ENCODE peak calls at places on chromosomes 7 and 10, in five cellular contexts. L is H9, B is GM23248, X is aorta, O is mesendoderm. S is an unnamed sample. For H3K4me1, the result is how much of the 10 kb centered on the place peaks cover.

GRCh38 chr10:101814466-101815041 is 3.7 kb downstream of the OGA start:
- DNase-seq in L (no peak), O (no peak), B (peak), X (no peak), S (no peak)

GRCh38 chr10:77666821-77667220 is 29.2 kb upstream of the KCNMA1 start:
- DNase-seq in B (peak), O (no peak), X (no peak), L (no peak), S (no peak)

GRCh38 chr10:44853148-44853734 is 57.9 kb upstream of the TMEM72 start:
- DNase-seq in B (peak), X (no peak), L (no peak), O (no peak), S (no peak)

GRCh38 chr10:5596611-5597341 is 69.6 kb downstream of the ASB13 start:
- DNase-seq in O (no peak), X (peak), B (peak), L (no peak), S (no peak)

GRCh38 chr10:1152386-1153252 is 96.4 kb downstream of the WDR37 start:
- DNase-seq in O (no peak), B (peak), L (no peak), X (no peak), S (no peak)

GRCh38 chr10:94644352-94644751 is 39.2 kb upstream of the CYP2C18 start:
- DNase-seq in O (no peak), B (no peak), X (no peak), L (no peak), S (no peak)

GRCh38 chr10:58775960-58776574 is 263.4 kb downstream of the BICC1 start:
- DNase-seq in B (peak), X (no peak), O (peak), L (no peak), S (no peak)

GRCh38 chr10:28681928-28682750 is 4.8 kb downstream of the BAMBI start:
- DNase-seq in B (no peak), O (no peak), X (no peak), L (no peak), S (no peak)

GRCh38 chr10:67815571-67816059 is 22.4 kb downstream of the DNAJC12 start:
- DNase-seq in O (no peak), X (no peak), L (no peak), B (no peak), S (no peak)

GRCh38 chr7:105877736-105878135 is 1.3 kb upstream of the ATXN7L1 start:
- DNase-seq in X (no peak), B (peak), L (no peak), O (no peak), S (no peak)

GRCh38 chr7:151714201-151714600 is 162.7 kb downstream of the PRKAG2 start:
- DNase-seq in L (no peak), X (no peak), O (no peak), B (no peak), S (no peak)

GRCh38 chr10:8369666-8370065 is 315.2 kb downstream of the GATA3 start:
- DNase-seq in B (no peak), X (no peak), O (no peak), L (no peak), S (no peak)

GRCh38 chr7:28808786-28809533 is 149.2 kb downstream of the TRIL start:
- DNase-seq in X (peak), B (peak), L (peak), O (peak), S (no peak)

GRCh38 chr7:32860096-32860495 is 31.5 kb downstream of the KBTBD2 start:
- DNase-seq in O (no peak), X (no peak), L (no peak), B (no peak), S (no peak)

GRCh38 chr7:140526901-140527664 is 47.8 kb upstream of the MKRN1 start:
- DNase-seq in O (no peak), L (peak), B (no peak), X (no peak), S (no peak)

GRCh38 chr10:31707578-31708411 is 220.8 kb downstream of the ARHGAP12 start:
- DNase-seq in L (peak), B (peak), X (peak), O (peak), S (no peak)

GRCh38 chr10:25849268-25849667 is 84.8 kb upstream of the MYO3A start:
- DNase-seq in L (no peak), O (no peak), B (no peak), X (no peak), S (no peak)

GRCh38 chr7:123184271-123184670 is 15.5 kb downstream of the SLC13A1 start:
- DNase-seq in X (no peak), L (no peak), B (no peak), O (no peak), S (no peak)

GRCh38 chr10:21926949-21927348 is 76.6 kb downstream of the DNAJC1 start:
- DNase-seq in B (peak), L (no peak), X (no peak), O (peak), S (peak)

GRCh38 chr7:129724796-129725195 is 113.3 kb downstream of the NRF1 start:
- DNase-seq in L (no peak), X (no peak), B (no peak), O (no peak), S (no peak)

GRCh38 chr10:122494173-122494820 is 32.9 kb downstream of the HTRA1 start:
- DNase-seq in O (no peak), L (no peak), X (no peak), B (no peak), S (peak)

GRCh38 chr10:32153931-32154330 is 97.7 kb upstream of the KIF5B start:
- DNase-seq in X (no peak), B (no peak), L (no peak), O (no peak), S (no peak)

GRCh38 chr10:17144757-17145156 is 15.1 kb upstream of the CUBN start:
- DNase-seq in B (peak), O (no peak), L (no peak), X (no peak), S (no peak)

GRCh38 chr7:99267530-99268360 is 4.9 kb upstream of the MYH16 start:
- DNase-seq in L (no peak), O (no peak), B (peak), X (peak), S (peak)

GRCh38 chr7:157446322-157446721 is 109.5 kb downstream of the DNAJB6 start:
- DNase-seq in O (no peak), B (no peak), L (no peak), X (peak), S (peak)

GRCh38 chr7:98175260-98175604 is 36.0 kb upstream of the BHLHA15 start:
- DNase-seq in L (no peak), B (no peak), O (no peak), X (no peak), S (no peak)

GRCh38 chr7:128777156-128778123 is 1.8 kb upstream of the OPN1SW start:
- DNase-seq in X (no peak), L (no peak), O (no peak), B (peak), S (no peak)

GRCh38 chr7:142172932-142173331 is 61.4 kb downstream of the MGAM2 start:
- DNase-seq in X (no peak), L (no peak), O (peak), B (no peak), S (no peak)

DNA sequence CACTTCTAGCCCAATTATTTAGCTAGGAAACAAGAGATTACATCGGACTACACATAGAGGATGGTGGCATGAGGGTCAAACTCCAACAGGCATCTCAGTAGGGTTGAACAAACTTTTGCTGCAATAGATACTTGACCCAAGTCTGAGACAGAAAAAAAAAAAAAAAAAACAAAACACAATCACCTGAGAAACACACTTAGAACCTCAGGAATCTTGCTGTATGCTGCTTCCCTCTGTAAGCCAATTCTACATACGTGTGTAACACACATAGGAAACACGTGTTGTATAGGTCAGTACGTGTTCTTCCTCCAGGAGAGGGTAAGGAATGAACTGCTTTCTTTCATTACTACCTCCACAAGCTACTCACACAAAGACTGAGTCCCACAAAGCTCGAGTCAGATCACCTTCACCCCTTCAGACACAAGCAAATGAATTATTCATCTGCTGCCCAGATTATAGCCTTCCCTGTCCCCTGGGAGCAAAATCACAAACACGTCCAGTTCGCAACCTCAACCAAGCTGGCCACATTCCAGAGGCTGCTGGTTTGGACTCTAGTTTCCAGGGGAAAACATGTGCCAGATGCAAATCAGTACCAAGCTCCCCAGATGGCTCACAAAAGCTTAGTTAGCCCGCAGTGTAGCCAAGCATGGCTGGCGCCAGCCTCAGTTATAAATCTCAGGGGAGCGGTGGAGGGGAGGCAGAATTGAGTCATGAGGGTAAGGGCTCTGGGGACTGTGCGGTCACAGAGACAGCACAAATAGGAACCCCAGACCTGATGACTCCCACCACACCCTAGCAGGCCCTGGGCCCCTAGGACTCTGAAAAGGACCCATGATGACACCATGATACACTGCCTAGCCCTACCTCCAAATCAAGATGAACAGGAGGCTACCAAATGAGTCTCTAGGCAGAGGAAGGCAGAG is 15.1 kb downstream of the PSAP start:
- DNase-seq in B (peak), L (no peak), O (no peak), X (peak), S (no peak)
- H3K4me1 ChIP-seq in B (half or more), L (under half), O (under half), X (under half), S (under half)

DNA sequence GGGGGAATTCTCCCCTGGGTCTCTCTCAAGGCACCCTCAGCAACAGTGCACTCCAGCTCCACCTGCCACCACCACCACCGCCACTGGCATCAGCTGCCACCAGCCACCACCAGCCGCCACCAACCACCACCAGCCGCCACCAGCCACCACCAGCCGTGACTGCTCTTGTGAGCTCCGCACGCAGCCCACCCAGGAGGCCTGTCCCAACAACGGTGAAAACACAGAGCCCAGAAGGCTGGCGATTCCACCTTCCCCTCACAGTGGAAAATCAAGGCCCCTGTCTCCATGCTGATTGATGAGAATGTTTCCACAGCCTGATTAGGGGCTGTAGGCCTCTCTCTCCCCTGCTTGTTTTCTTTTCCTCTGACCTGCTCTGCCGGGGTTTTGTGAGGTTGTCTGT is 41.1 kb downstream of the COBL start:
- DNase-seq in O (no peak), X (no peak), B (no peak), L (no peak), S (no peak)
- H3K27ac ChIP-seq in O (no peak), X (no peak), B (no peak), L (no peak), S (no peak)

DNA sequence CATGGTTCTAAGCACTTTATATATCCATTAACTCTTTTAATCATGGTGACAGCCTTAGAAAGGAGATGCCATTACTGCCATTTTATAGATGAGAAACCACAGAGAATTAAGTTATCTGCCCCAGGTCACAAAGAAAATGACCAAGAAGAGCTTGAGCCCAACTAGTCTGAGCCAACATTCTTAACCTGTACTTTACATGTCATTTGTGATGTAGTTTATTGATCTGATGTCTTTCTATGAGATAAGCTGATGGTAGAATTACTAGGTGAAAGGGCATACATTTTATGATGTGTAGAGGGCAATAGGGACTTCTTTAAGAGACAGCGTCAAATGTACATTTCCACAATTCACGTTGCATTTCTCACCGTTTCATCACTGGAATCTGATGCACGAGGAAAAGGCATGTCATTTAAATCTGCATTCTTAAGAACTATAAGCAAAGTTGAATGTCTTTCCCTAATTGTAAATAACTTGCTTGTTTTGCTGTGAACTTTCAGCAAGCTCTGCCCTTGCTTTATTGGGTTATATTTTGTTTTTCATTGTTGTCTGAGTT is 11.3 kb downstream of the ACSL5 start:
- DNase-seq in O (no peak), B (no peak), L (no peak), X (no peak), S (no peak)
- H3K4me1 ChIP-seq in O (under half), B (under half), L (under half), X (under half), S (under half)

DNA sequence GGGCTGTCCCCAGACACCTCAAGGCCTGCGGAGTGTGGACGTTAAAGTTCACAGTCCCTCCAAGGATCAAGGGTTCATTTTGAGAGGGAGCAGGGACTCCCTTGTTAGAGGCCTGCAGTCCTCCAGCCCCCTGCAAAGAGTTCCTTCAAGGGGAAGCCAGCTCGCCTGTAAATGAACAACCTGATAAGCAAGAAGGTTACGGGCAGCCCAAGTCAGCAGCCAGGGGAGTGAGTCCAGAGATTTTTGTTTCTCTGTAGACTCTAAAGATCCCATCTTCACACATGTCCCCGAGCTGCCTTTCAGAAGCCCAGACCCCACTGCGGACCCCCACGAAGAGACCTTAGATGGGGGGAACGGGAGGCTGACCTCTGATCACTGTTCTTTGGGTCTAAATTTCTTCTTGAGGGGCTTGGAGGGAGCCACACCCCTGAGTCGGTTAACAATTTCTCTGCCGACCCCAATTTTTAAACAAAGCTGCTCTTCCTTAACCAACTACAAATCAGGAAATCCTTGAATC is 128.7 kb downstream of the VIPR2 start:
- DNase-seq in L (no peak), B (no peak), X (no peak), O (no peak), S (no peak)
- H3K27ac ChIP-seq in L (no peak), B (no peak), X (peak), O (no peak), S (no peak)

GRCh38 chr10:80272793-80273522 is 16.5 kb downstream of the MAT1A start:
- DNase-seq in X (no peak), B (peak), L (no peak), O (peak), S (no peak)

GRCh38 chr10:80271416-80271815 is 18.0 kb downstream of the MAT1A start:
- DNase-seq in O (no peak), L (no peak), B (no peak), X (no peak), S (no peak)

GRCh38 chr10:80268266-80268665 is 21.2 kb downstream of the MAT1A start:
- DNase-seq in L (no peak), B (peak), O (no peak), X (no peak), S (no peak)

GRCh38 chr10:80268938-80269588 is 20.4 kb downstream of the MAT1A start:
- DNase-seq in O (no peak), B (no peak), L (no peak), X (no peak), S (no peak)

DNA sequence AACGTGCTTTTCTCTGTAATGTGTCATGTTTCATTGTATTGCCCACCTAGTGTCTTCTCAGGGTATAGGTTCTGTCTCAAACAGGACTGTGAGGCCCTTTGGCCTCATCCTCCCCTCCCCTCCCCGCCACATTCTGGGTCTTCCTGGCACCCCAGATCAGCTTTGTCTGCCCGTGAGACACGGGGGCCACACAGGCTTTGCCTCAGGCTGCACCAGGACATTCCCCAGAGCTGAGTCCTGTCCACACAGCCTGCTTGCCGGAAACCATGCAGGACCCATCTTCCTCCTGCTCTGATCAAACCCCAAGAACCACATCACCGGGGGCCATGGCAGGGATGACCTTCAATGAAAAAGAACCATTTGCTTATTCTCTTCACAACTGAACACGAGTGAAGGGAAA is 18.6 kb downstream of the MAT1A start:
- DNase-seq in O (no peak), B (no peak), X (no peak), L (no peak), S (no peak)
- H3K4me1 ChIP-seq in O (under half), B (under half), X (under half), L (under half), S (under half)

GRCh38 chr10:124727389-124727960 is 16.7 kb downstream of the FAM53B start:
- DNase-seq in B (no peak), O (no peak), X (no peak), L (no peak), S (no peak)

GRCh38 chr10:124730790-124731189 is 13.4 kb downstream of the FAM53B start:
- DNase-seq in L (no peak), B (no peak), X (no peak), O (no peak), S (no peak)

GRCh38 chr10:124731551-124731950 is 12.6 kb downstream of the FAM53B start:
- DNase-seq in X (no peak), O (no peak), L (no peak), B (no peak), S (no peak)

GRCh38 chr10:124728071-124728829 is 15.9 kb downstream of the FAM53B start:
- DNase-seq in L (no peak), X (no peak), O (peak), B (peak), S (no peak)

GRCh38 chr10:124728830-124729661 is 15.1 kb downstream of the FAM53B start:
- DNase-seq in L (no peak), X (no peak), O (peak), B (no peak), S (no peak)
- H3K27ac ChIP-seq in L (no peak), X (no peak), O (no peak), B (no peak), S (no peak)

DNA sequence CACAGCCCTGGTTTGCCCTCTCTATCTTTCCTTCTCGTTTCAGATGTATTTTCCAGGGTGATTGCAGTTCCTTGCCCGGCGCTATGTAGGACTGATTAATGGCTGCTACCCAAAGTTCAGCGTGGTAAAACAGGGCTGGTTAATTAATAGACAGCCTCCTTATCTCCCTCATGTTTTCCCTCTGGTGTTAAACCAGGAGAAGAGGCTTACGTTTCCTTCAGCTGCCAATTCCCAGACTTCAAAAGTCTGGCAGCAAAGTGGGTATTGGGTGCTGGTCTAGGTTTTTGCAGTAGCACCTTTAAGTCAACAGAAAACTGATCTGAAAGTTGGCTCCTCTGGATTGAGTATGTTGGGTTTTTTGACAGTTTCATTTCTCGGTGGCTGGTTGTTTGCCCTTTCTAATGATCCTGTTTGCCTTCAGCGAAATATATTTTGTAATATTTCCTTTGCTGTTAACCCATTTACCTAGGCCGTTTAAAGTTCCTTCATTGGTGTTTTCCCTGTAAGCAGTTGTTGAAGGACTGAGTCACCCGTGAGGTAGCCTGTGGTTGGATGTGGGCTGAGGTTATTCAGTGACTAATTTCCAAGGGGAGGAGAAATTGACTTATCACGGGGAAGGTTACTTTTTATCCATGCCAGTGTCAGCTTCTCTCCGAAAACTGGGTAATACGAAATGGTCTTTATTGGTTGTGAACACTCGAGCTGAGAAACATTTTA is 257.1 kb downstream of the KIAA1217 start:
- DNase-seq in O (no peak), B (peak), L (no peak), X (no peak), S (peak)
- H3K4me1 ChIP-seq in O (under half), B (half or more), L (under half), X (under half), S (half or more)